ENCODE peak calls at places on chromosomes 16 and 17, in eight cellular contexts. X, V, B, Z, E, D, A and J are unnamed samples.

GRCh38 chr17:61381537-61381936 is 18.1 kb upstream of the TBX2 start:
- DNase-seq in Z (no peak), X (no peak), D (no peak), B (no peak), V (no peak), E (no peak), A (no peak), J (no peak)

GRCh38 chr17:63040816-63041215 is 74.8 kb downstream of the TANC2 start:
- DNase-seq in Z (no peak), X (no peak), V (no peak), E (no peak), D (no peak), A (no peak), B (no peak), J (no peak)

GRCh38 chr16:80573700-80574120 is 32.9 kb downstream of the DYNLRB2 start:
- DNase-seq in X (no peak), Z (no peak), A (no peak), D (no peak), E (no peak), V (no peak), B (no peak), J (no peak)

GRCh38 chr16:12255473-12255872 is 278.9 kb downstream of the SNX29 start:
- DNase-seq in Z (no peak), X (no peak), D (no peak), A (no peak), B (no peak), V (no peak), E (no peak), J (no peak)

GRCh38 chr16:81701296-81701970 is 77.7 kb upstream of the PLCG2 start:
- DNase-seq in B (no peak), Z (no peak), E (no peak), D (no peak), A (no peak), V (no peak), X (no peak), J (no peak)

GRCh38 chr17:56441331-56441730 is 152.2 kb upstream of the NOG start:
- DNase-seq in A (peak; percentile 27), D (no peak), X (peak; percentile 94), Z (no peak), V (no peak), B (no peak), E (no peak), J (peak; percentile 42)

GRCh38 chr17:82101767-82102679 is 4.0 kb upstream of the FASN start:
- DNase-seq in B (no peak), E (no peak), V (no peak), X (no peak), D (peak; percentile 43), Z (no peak), A (no peak), J (no peak)

GRCh38 chr17:59002848-59003247 is 103.8 kb downstream of the TRIM37 start:
- DNase-seq in A (no peak), V (no peak), Z (no peak), X (no peak), B (no peak), E (no peak), D (no peak), J (no peak)